ENCODE peak calls at places on chromosomes 1 and 21, in ten cellular contexts. M, S, G, C, E, A, K, U, O and X are unnamed samples.

GRCh38 chr1:163565171-163565570 is 243.4 kb downstream of the NUF2 start:
- DNase-seq in C (no peak), A (no peak), G (no peak), E (no peak), S (no peak), O (no peak), M (no peak), U (no peak), K (no peak), X (no peak)

GRCh38 chr1:32681501-32681900 is 21.1 kb downstream of the SYNC start:
- DNase-seq in C (no peak), S (peak), M (no peak), O (no peak), G (peak), K (no peak), U (no peak), E (no peak), A (no peak), X (peak)

GRCh38 chr1:206909167-206909882 is 12.1 kb downstream of the IL24 start:
- DNase-seq in O (peak), E (peak), A (peak), G (peak), K (no peak), U (no peak), C (peak), S (peak), M (peak), X (peak)

GRCh38 chr1:231242516-231243198 is 1.6 kb downstream of the GNPAT start:
- DNase-seq in K (no peak), G (no peak), A (no peak), O (no peak), S (no peak), C (no peak), U (no peak), E (no peak), M (no peak), X (no peak)

GRCh38 chr1:227428803-227429202 is 110.5 kb upstream of the CDC42BPA start:
- DNase-seq in C (peak), O (no peak), G (no peak), U (peak), A (no peak), M (no peak), S (no peak), E (peak), K (no peak), X (no peak)

GRCh38 chr1:10866314-10867091 is 70.1 kb upstream of the CASZ1 start:
- DNase-seq in S (no peak), A (no peak), E (no peak), O (no peak), M (peak), G (no peak), U (peak), K (no peak), C (peak), X (no peak)

GRCh38 chr21:26170471-26171309 is at the start of gene APP:
- DNase-seq in E (peak), A (peak), C (peak), M (peak), S (peak), U (peak), G (peak), K (peak), O (peak), X (peak)

GRCh38 chr1:40861227-40862003 is 748 bp downstream of the CITED4 start:
- DNase-seq in G (peak), C (peak), A (no peak), E (peak), U (no peak), K (peak), S (peak), M (peak), O (peak), X (no peak)

GRCh38 chr21:17679002-17679600 is 66.4 kb upstream of the BTG3 start:
- DNase-seq in M (no peak), G (no peak), A (peak), O (peak), C (no peak), U (peak), S (no peak), E (no peak), K (no peak), X (peak)

GRCh38 chr1:115458426-115459114 is 120.5 kb upstream of the NGF start:
- DNase-seq in K (no peak), O (no peak), S (no peak), U (no peak), M (no peak), E (no peak), A (no peak), G (no peak), C (no peak), X (no peak)

GRCh38 chr1:204889681-204890373 is 19.2 kb downstream of the NFASC start:
- DNase-seq in K (no peak), G (no peak), C (no peak), M (no peak), A (no peak), O (peak), S (no peak), U (no peak), E (no peak), X (no peak)

GRCh38 chr1:119674835-119675289 is 26.8 kb upstream of the ZNF697 start:
- DNase-seq in A (no peak), U (peak), G (no peak), K (no peak), S (peak), M (no peak), O (no peak), E (peak), C (peak), X (peak)

GRCh38 chr1:169326644-169327316 is 40.8 kb downstream of the NME7 start:
- DNase-seq in M (no peak), U (no peak), O (no peak), E (no peak), S (no peak), K (no peak), G (no peak), C (no peak), A (no peak), X (no peak)

GRCh38 chr1:86137458-86137857 is 19.1 kb downstream of the COL24A1 start:
- DNase-seq in K (no peak), G (no peak), M (no peak), A (no peak), S (no peak), C (no peak), O (no peak), E (no peak), U (no peak), X (no peak)

GRCh38 chr1:23020731-23021130 is 1.5 kb downstream of the KDM1A start:
- DNase-seq in C (no peak), E (no peak), K (no peak), M (no peak), G (no peak), S (no peak), U (peak), O (peak), A (no peak), X (no peak)

GRCh38 chr1:188365874-188366273 is 1537.1 kb downstream of the PLA2G4A start:
- DNase-seq in K (no peak), M (no peak), S (no peak), U (no peak), A (no peak), G (no peak), O (no peak), E (no peak), C (no peak), X (no peak)

GRCh38 chr1:156833598-156833997 is 16.9 kb upstream of the SH2D2A start:
- DNase-seq in K (no peak), O (no peak), C (no peak), A (no peak), G (no peak), E (no peak), S (no peak), M (no peak), U (no peak), X (no peak)

GRCh38 chr1:226425431-226426031 is 17.6 kb upstream of the PARP1 start:
- DNase-seq in E (no peak), A (no peak), M (no peak), S (no peak), U (no peak), O (no peak), C (no peak), K (no peak), G (no peak), X (no peak)

GRCh38 chr21:45030637-45031218 is 43.7 kb upstream of the ADARB1 start:
- DNase-seq in C (no peak), S (peak), A (no peak), K (no peak), O (no peak), G (no peak), E (no peak), M (peak), U (no peak), X (peak)

GRCh38 chr1:192005976-192006375 is 152.3 kb upstream of the RGS18 start:
- DNase-seq in G (no peak), O (no peak), E (no peak), S (no peak), M (no peak), A (no peak), U (no peak), C (no peak), K (no peak), X (no peak)

GRCh38 chr1:228101614-228101993 is 1.5 kb downstream of the C1orf35 start:
- DNase-seq in U (no peak), C (no peak), S (peak), M (no peak), A (no peak), O (no peak), G (no peak), K (peak), E (no peak), X (no peak)

GRCh38 chr1:151832318-151832984 is 849 bp upstream of the RORC start:
- DNase-seq in C (peak), K (peak), A (no peak), S (peak), G (peak), U (peak), E (peak), O (peak), M (no peak), X (no peak)

GRCh38 chr1:208093754-208094719 is 150.1 kb downstream of the PLXNA2 start:
- DNase-seq in M (peak), U (peak), A (peak), C (peak), G (peak), O (peak), K (peak), S (peak), E (peak), X (peak)

GRCh38 chr1:201127755-201128455 is 921 bp upstream of the ASCL5 start:
- DNase-seq in A (no peak), O (no peak), G (no peak), U (peak), M (peak), E (no peak), S (no peak), C (no peak), K (no peak), X (no peak)

GRCh38 chr1:197911857-197912696 is 5.1 kb upstream of the LHX9 start:
- DNase-seq in U (no peak), C (no peak), K (peak), S (no peak), E (no peak), M (peak), A (no peak), O (peak), G (no peak), X (no peak)

GRCh38 chr1:89633745-89634625 is 1.1 kb downstream of the LRRC8C start:
- DNase-seq in S (no peak), O (peak), E (no peak), M (no peak), A (no peak), C (peak), G (no peak), K (peak), U (no peak), X (no peak)

GRCh38 chr1:25619101-25619890 is 2.7 kb downstream of the MAN1C1 start:
- DNase-seq in K (peak), U (no peak), O (peak), M (peak), S (no peak), E (no peak), A (no peak), C (no peak), G (peak), X (no peak)

GRCh38 chr1:7953850-7954609 is 7.5 kb upstream of the PARK7 start:
- DNase-seq in S (peak), U (peak), O (peak), E (peak), K (peak), C (peak), A (peak), M (peak), G (peak), X (peak)

GRCh38 chr1:71339238-71339637 is 258.4 kb upstream of the ZRANB2 start:
- DNase-seq in G (no peak), M (no peak), O (no peak), K (no peak), U (no peak), E (no peak), C (no peak), A (no peak), S (no peak), X (no peak)

GRCh38 chr1:26739251-26739914 is 43.6 kb downstream of the ARID1A start:
- DNase-seq in C (no peak), M (no peak), G (no peak), U (no peak), S (no peak), K (no peak), E (no peak), O (no peak), A (no peak), X (no peak)

GRCh38 chr1:162725301-162725834 is 65.1 kb upstream of the HSD17B7 start:
- DNase-seq in C (no peak), O (no peak), E (no peak), U (no peak), M (no peak), A (no peak), K (no peak), G (peak), S (no peak), X (no peak)

GRCh38 chr1:49102752-49103151 is 326.1 kb upstream of the BEND5 start:
- DNase-seq in E (no peak), G (no peak), S (no peak), O (no peak), M (no peak), U (no peak), A (no peak), C (no peak), K (no peak), X (no peak)

GRCh38 chr21:22855581-22855980 is 1857.4 kb downstream of the NCAM2 start:
- DNase-seq in K (no peak), E (no peak), S (no peak), A (no peak), U (no peak), M (no peak), O (no peak), C (no peak), G (no peak), X (no peak)

GRCh38 chr1:219927956-219928790 is at the start of gene SLC30A10:
- DNase-seq in U (peak), E (no peak), C (peak), K (no peak), A (peak), S (no peak), O (peak), G (no peak), M (peak), X (no peak)

GRCh38 chr1:66046415-66046814 is 253.7 kb downstream of the PDE4B start:
- DNase-seq in O (no peak), S (no peak), C (no peak), G (no peak), M (no peak), U (no peak), E (no peak), K (no peak), A (no peak), X (no peak)
- TF ChIP-seq EP300 in O (no peak), S (no peak), C (no peak), G (no peak), M (no peak), U (no peak), E (no peak), K (no peak), A (no peak), X (no peak)

GRCh38 chr1:36730599-36730998 is 247.9 kb upstream of the CSF3R start:
- DNase-seq in S (no peak), G (no peak), C (no peak), A (no peak), M (no peak), E (no peak), O (no peak), U (no peak), K (no peak), X (no peak)
- H3K4me3 ChIP-seq in S (no peak), G (no peak), C (no peak), A (no peak), M (no peak), E (no peak), O (no peak), U (no peak), K (no peak), X (no peak)

GRCh38 chr1:202135221-202135721 is 9.3 kb downstream of the ARL8A start:
- DNase-seq in A (peak), O (peak), U (peak), G (peak), M (peak), E (peak), C (peak), S (peak), K (peak), X (peak)
- TF ChIP-seq EP300 in A (no peak), O (no peak), U (no peak), G (no peak), M (no peak), E (no peak), C (no peak), S (no peak), K (no peak), X (peak)

DNA sequence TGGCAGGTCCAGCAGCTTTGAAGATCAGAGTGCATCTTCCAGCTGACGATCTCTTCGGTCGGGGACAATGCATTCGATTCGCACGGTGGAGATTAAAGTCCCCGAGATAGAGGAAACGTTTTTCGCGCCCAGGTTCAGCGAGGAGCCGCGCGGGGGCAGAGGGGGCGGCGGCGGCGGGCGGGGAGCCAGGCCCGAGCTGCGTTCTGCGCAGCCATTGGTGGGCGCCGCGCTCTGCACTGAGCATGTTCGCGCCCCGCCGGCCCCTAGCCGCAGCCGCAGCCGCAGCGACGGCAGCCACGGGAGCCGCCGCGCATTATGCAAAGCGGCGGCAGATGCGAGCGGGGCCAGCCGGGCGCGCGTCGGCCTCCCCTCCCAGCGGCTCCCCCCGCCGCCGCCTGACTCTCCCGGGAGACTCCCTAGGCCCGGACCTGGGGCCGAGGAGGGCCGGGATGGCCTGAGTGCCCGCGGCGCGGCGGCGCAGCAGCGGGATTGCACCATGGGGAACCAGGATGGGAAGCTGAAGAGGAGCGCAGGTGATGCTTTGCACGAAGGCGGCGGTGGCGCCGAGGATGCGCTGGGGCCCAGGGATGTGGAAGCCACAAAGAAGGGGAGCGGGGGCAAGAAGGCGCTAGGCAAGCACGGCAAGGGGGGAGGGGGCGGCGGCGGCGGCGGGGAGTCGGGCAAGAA is at the start of gene FMN2:
- DNase-seq in S (peak), M (peak), O (peak), C (peak), U (peak), E (no peak), K (peak), G (no peak), A (peak), X (no peak)
- H3K4me3 ChIP-seq in S (peak), M (peak), O (peak), C (peak), U (peak), E (peak), K (peak), G (peak), A (peak), X (peak)

GRCh38 chr21:41603476-41603875 is 95.5 kb upstream of the TMPRSS2 start:
- DNase-seq in K (no peak), C (no peak), U (no peak), G (no peak), S (peak), O (no peak), M (no peak), E (no peak), A (no peak), X (no peak)

GRCh38 chr21:41605934-41606285 is 98.0 kb upstream of the TMPRSS2 start:
- DNase-seq in K (no peak), O (no peak), E (no peak), A (no peak), U (no peak), S (peak), M (no peak), G (no peak), C (no peak), X (no peak)

GRCh38 chr21:41604583-41605041 is 96.7 kb upstream of the TMPRSS2 start:
- DNase-seq in U (no peak), K (no peak), S (peak), G (no peak), E (no peak), A (no peak), O (no peak), C (no peak), M (no peak), X (no peak)

GRCh38 chr21:41605178-41605933 is 97.4 kb upstream of the TMPRSS2 start:
- DNase-seq in A (no peak), K (no peak), U (peak), G (peak), O (no peak), M (no peak), E (peak), C (no peak), S (peak), X (no peak)

DNA sequence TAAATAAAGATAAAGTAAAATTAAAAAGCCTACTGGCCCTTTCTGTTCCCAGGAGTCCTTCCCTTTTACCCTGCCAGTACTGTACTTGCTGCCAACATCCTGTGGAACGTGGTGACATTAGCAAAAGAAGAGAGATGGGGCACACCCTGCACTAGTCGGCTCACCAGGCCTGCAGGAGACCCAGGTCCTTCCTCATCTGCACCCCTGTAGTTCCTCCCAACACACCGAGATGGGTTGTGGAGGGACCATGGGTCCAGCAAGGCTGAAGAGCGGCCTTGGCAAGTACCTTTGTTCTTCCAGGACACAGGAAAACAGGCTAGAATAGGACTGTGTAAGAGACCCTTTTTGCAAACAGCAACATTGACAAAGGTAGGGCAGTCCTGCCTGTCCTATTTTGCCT is 98.7 kb upstream of the TMPRSS2 start:
- DNase-seq in M (no peak), O (no peak), A (no peak), S (peak), G (no peak), U (no peak), K (no peak), E (no peak), C (no peak), X (no peak)
- TF ChIP-seq EP300 in M (no peak), O (no peak), A (no peak), S (no peak), G (no peak), U (no peak), K (no peak), E (no peak), C (no peak), X (no peak)